ENCODE peak calls at places on chromosome 11, in eight cellular contexts. C is HCEC 1CT, I is A549, K is LoVo, Z is caudate nucleus, G is GDM1, H is fibroblast of the conjunctiva, N is NAMALWA. T is an unnamed sample.

GRCh38 chr11:34594603-34595002 is 26.3 kb upstream of the EHF start:
- DNase-seq in C (no peak), I (no peak), K (no peak), Z (no peak), G (no peak), H (no peak), N (no peak), T (no peak)

GRCh38 chr11:10622957-10623787 is 54.7 kb upstream of the LYVE1 start:
- DNase-seq in C (no peak), I (no peak), K (no peak), Z (no peak), G (no peak), H (no peak), N (peak; percentile 15), T (peak; percentile 96)

GRCh38 chr11:20647976-20648565 is 21.3 kb upstream of the NELL1 start:
- DNase-seq in C (peak; percentile 32), I (peak; percentile 41), K (peak; percentile 48), Z (peak; percentile 46), G (no peak), H (peak; percentile 10), N (peak; percentile 66), T (peak; percentile 50)

GRCh38 chr11:126115253-126115540 is 52.5 kb upstream of the CDON start:
- DNase-seq in C (no peak), I (no peak), K (no peak), Z (no peak), G (no peak), H (no peak), N (no peak), T (no peak)

GRCh38 chr11:110862407-110862806 is 150.2 kb upstream of the ARHGAP20 start:
- DNase-seq in C (no peak), I (no peak), K (no peak), Z (no peak), G (no peak), H (no peak), N (no peak), T (no peak)

GRCh38 chr11:92225563-92226308 is 1.1 kb downstream of the FAT3 start:
- DNase-seq in C (no peak), I (no peak), K (no peak), Z (peak; percentile 69), G (no peak), H (no peak), N (no peak), T (no peak)

GRCh38 chr11:12205330-12205729 is 94.9 kb downstream of the MICAL2 start:
- DNase-seq in C (peak; percentile 63), I (no peak), K (no peak), Z (no peak), G (no peak), H (no peak), N (no peak), T (no peak)

GRCh38 chr11:76562541-76562940 is 108.0 kb downstream of the LRRC32 start:
- DNase-seq in C (no peak), I (no peak), K (no peak), Z (no peak), G (no peak), H (no peak), N (no peak), T (no peak)

GRCh38 chr11:23206736-23207336 is 346.6 kb upstream of the CCDC179 start:
- DNase-seq in C (peak; percentile 37), I (no peak), K (no peak), Z (no peak), G (no peak), H (no peak), N (no peak), T (no peak)